ENCODE peak calls at places on chromosomes 11 and 22, in four cellular contexts. N, S, B and D are unnamed samples.

GRCh38 chr11:88604255-88604654 is 266.7 kb upstream of the CTSC start:
- DNase-seq in N (peak), S (no peak), B (peak), D (no peak)

GRCh38 chr11:112599265-112599664 is 338.6 kb upstream of the PLET1 start:
- DNase-seq in B (no peak), S (no peak), N (no peak), D (no peak)

GRCh38 chr11:12932485-12932884 is 76.6 kb upstream of the RASSF10 start:
- DNase-seq in B (no peak), N (no peak), S (no peak), D (no peak)

GRCh38 chr11:111531687-111532364 is 8.7 kb upstream of the LAYN start:
- DNase-seq in N (peak), B (peak), S (no peak), D (peak)

GRCh38 chr22:32574957-32575893 is 100.6 kb downstream of the FBXO7 start:
- DNase-seq in S (no peak), N (peak), B (no peak), D (no peak)

GRCh38 chr11:93639548-93639947 is 21.9 kb upstream of the CEP295 start:
- DNase-seq in S (no peak), N (no peak), B (no peak), D (no peak)

GRCh38 chr11:119741369-119742262 is 12.6 kb upstream of the NECTIN1 start:
- DNase-seq in S (peak), N (no peak), B (no peak), D (no peak)

GRCh38 chr22:48864748-48865147 is 962.9 kb downstream of the BRD1 start:
- DNase-seq in S (no peak), N (no peak), B (no peak), D (no peak)

GRCh38 chr22:47092896-47093311 is 330.5 kb downstream of the TBC1D22A start:
- DNase-seq in B (peak), N (peak), S (no peak), D (no peak)

GRCh38 chr11:79274636-79275315 is 166.1 kb downstream of the TENM4 start:
- DNase-seq in B (peak), S (no peak), N (peak), D (no peak)

GRCh38 chr11:125393331-125393730 is 102.7 kb downstream of the FEZ1 start:
- DNase-seq in S (no peak), B (no peak), N (no peak), D (no peak)

GRCh38 chr11:70381872-70382842 is 16.2 kb upstream of the CTTN start:
- DNase-seq in S (no peak), N (no peak), B (peak), D (no peak)

GRCh38 chr22:48373626-48374173 is 1454.0 kb downstream of the BRD1 start:
- DNase-seq in N (no peak), B (no peak), S (no peak), D (no peak)

GRCh38 chr11:92048415-92048814 is 176.2 kb upstream of the FAT3 start:
- DNase-seq in S (no peak), N (peak), B (no peak), D (no peak)